ENCODE peak calls at places on chromosomes 16 and 17, in seven cellular contexts. One of them, this sample, is unnamed.

GRCh38 chr17:44363613-44364159 is at the start of gene FAM171A2:
- DNase-seq in A549: peak
- DNase-seq in neural progenitor cell: peak
- DNase-seq in A673: peak
- DNase-seq in lower leg skin: no peak
- DNase-seq in AG09309: no peak
- DNase-seq in cardiac fibroblast: peak
- DNase-seq in this sample: no peak

GRCh38 chr16:84303023-84303422 is 8.3 kb downstream of the WFDC1 start:
- DNase-seq in A549: no peak
- DNase-seq in neural progenitor cell: no peak
- DNase-seq in A673: no peak
- DNase-seq in lower leg skin: no peak
- DNase-seq in AG09309: peak
- DNase-seq in cardiac fibroblast: peak
- DNase-seq in this sample: no peak

GRCh38 chr16:27237229-27238015 is 31.1 kb downstream of the NSMCE1 start:
- DNase-seq in A549: no peak
- DNase-seq in neural progenitor cell: peak
- DNase-seq in A673: peak
- DNase-seq in lower leg skin: peak
- DNase-seq in AG09309: no peak
- DNase-seq in cardiac fibroblast: no peak
- DNase-seq in this sample: no peak

GRCh38 chr16:685967-686366 is 1.8 kb upstream of the JMJD8 start:
- DNase-seq in A549: no peak
- DNase-seq in neural progenitor cell: peak
- DNase-seq in A673: no peak
- DNase-seq in lower leg skin: no peak
- DNase-seq in AG09309: no peak
- DNase-seq in cardiac fibroblast: peak
- DNase-seq in this sample: peak

GRCh38 chr17:41785876-41786226 is 660 bp downstream of the JUP start:
- DNase-seq in A549: no peak
- DNase-seq in neural progenitor cell: peak
- DNase-seq in A673: peak
- DNase-seq in lower leg skin: peak
- DNase-seq in AG09309: no peak
- DNase-seq in cardiac fibroblast: peak
- DNase-seq in this sample: peak

GRCh38 chr17:48733632-48734327 is 5.2 kb upstream of the HOXB13 start:
- DNase-seq in A549: no peak
- DNase-seq in neural progenitor cell: peak
- DNase-seq in A673: no peak
- DNase-seq in lower leg skin: no peak
- DNase-seq in AG09309: no peak
- DNase-seq in cardiac fibroblast: no peak
- DNase-seq in this sample: no peak

GRCh38 chr17:40486513-40487370 is 14.7 kb downstream of the TNS4 start:
- DNase-seq in A549: no peak
- DNase-seq in neural progenitor cell: no peak
- DNase-seq in A673: no peak
- DNase-seq in lower leg skin: no peak
- DNase-seq in AG09309: peak
- DNase-seq in cardiac fibroblast: peak
- DNase-seq in this sample: peak

GRCh38 chr17:82702161-82702932 is 3.8 kb upstream of the RAB40B start:
- DNase-seq in A549: no peak
- DNase-seq in neural progenitor cell: no peak
- DNase-seq in A673: no peak
- DNase-seq in lower leg skin: no peak
- DNase-seq in AG09309: no peak
- DNase-seq in cardiac fibroblast: no peak
- DNase-seq in this sample: no peak

GRCh38 chr16:59192551-59193199 is 458.6 kb upstream of the GOT2 start:
- DNase-seq in A549: no peak
- DNase-seq in neural progenitor cell: peak
- DNase-seq in A673: peak
- DNase-seq in lower leg skin: no peak
- DNase-seq in AG09309: no peak
- DNase-seq in cardiac fibroblast: no peak
- DNase-seq in this sample: no peak

GRCh38 chr16:74601131-74601871 is 5.6 kb downstream of the GLG1 start:
- DNase-seq in A549: no peak
- DNase-seq in neural progenitor cell: no peak
- DNase-seq in A673: no peak
- DNase-seq in lower leg skin: no peak
- DNase-seq in AG09309: no peak
- DNase-seq in cardiac fibroblast: no peak
- DNase-seq in this sample: peak

GRCh38 chr17:77419547-77420475 is 279.0 kb downstream of the SEC14L1 start:
- DNase-seq in A549: no peak
- DNase-seq in neural progenitor cell: peak
- DNase-seq in A673: no peak
- DNase-seq in lower leg skin: no peak
- DNase-seq in AG09309: no peak
- DNase-seq in cardiac fibroblast: peak
- DNase-seq in this sample: no peak

GRCh38 chr16:66986559-66986958 is 1.8 kb upstream of the CES4A start:
- DNase-seq in A549: no peak
- DNase-seq in neural progenitor cell: no peak
- DNase-seq in A673: no peak
- DNase-seq in lower leg skin: no peak
- DNase-seq in AG09309: no peak
- DNase-seq in cardiac fibroblast: no peak
- DNase-seq in this sample: no peak

GRCh38 chr16:72924918-72925630 is 122.9 kb downstream of the ZFHX3 start:
- DNase-seq in A549: no peak
- DNase-seq in neural progenitor cell: no peak
- DNase-seq in A673: no peak
- DNase-seq in lower leg skin: no peak
- DNase-seq in AG09309: no peak
- DNase-seq in cardiac fibroblast: no peak
- DNase-seq in this sample: no peak

GRCh38 chr16:69201291-69201690 is 14.3 kb downstream of the SNTB2 start:
- DNase-seq in A549: no peak
- DNase-seq in neural progenitor cell: no peak
- DNase-seq in A673: no peak
- DNase-seq in lower leg skin: no peak
- DNase-seq in AG09309: no peak
- DNase-seq in cardiac fibroblast: no peak
- DNase-seq in this sample: no peak

GRCh38 chr16:51062039-51062438 is 89.0 kb downstream of the SALL1 start:
- DNase-seq in A549: peak
- DNase-seq in neural progenitor cell: no peak
- DNase-seq in A673: no peak
- DNase-seq in lower leg skin: peak
- DNase-seq in AG09309: no peak
- DNase-seq in cardiac fibroblast: no peak
- DNase-seq in this sample: no peak

GRCh38 chr16:82761236-82761635 is 134.5 kb downstream of the CDH13 start:
- DNase-seq in A549: no peak
- DNase-seq in neural progenitor cell: no peak
- DNase-seq in A673: no peak
- DNase-seq in lower leg skin: peak
- DNase-seq in AG09309: peak
- DNase-seq in cardiac fibroblast: peak
- DNase-seq in this sample: peak

GRCh38 chr17:74151551-74152315 is 51.7 kb upstream of the RPL38 start:
- DNase-seq in A549: no peak
- DNase-seq in neural progenitor cell: no peak
- DNase-seq in A673: no peak
- DNase-seq in lower leg skin: peak
- DNase-seq in AG09309: no peak
- DNase-seq in cardiac fibroblast: no peak
- DNase-seq in this sample: no peak

GRCh38 chr16:71853413-71853812 is 7.6 kb downstream of the ATXN1L start:
- DNase-seq in A549: no peak
- DNase-seq in neural progenitor cell: no peak
- DNase-seq in A673: no peak
- DNase-seq in lower leg skin: no peak
- DNase-seq in AG09309: no peak
- DNase-seq in cardiac fibroblast: no peak
- DNase-seq in this sample: no peak

GRCh38 chr17:67227488-67227887 is 17.5 kb downstream of the HELZ start:
- DNase-seq in A549: no peak
- DNase-seq in neural progenitor cell: no peak
- DNase-seq in A673: no peak
- DNase-seq in lower leg skin: no peak
- DNase-seq in AG09309: no peak
- DNase-seq in cardiac fibroblast: peak
- DNase-seq in this sample: no peak

GRCh38 chr16:90023078-90023447 is 3.8 kb upstream of the DBNDD1 start:
- DNase-seq in A549: no peak
- DNase-seq in neural progenitor cell: no peak
- DNase-seq in A673: no peak
- DNase-seq in lower leg skin: no peak
- DNase-seq in AG09309: no peak
- DNase-seq in cardiac fibroblast: no peak
- DNase-seq in this sample: no peak

GRCh38 chr16:14284930-14285541 is 213.9 kb downstream of the MRTFB start:
- DNase-seq in A549: peak
- DNase-seq in neural progenitor cell: peak
- DNase-seq in A673: peak
- DNase-seq in lower leg skin: no peak
- DNase-seq in AG09309: peak
- DNase-seq in cardiac fibroblast: peak
- DNase-seq in this sample: peak

GRCh38 chr17:43021739-43022512 is at the start of gene VAT1:
- DNase-seq in A549: peak
- DNase-seq in neural progenitor cell: peak
- DNase-seq in A673: peak
- DNase-seq in lower leg skin: peak
- DNase-seq in AG09309: no peak
- DNase-seq in cardiac fibroblast: peak
- DNase-seq in this sample: peak

GRCh38 chr16:17396762-17397498 is 73.8 kb downstream of the XYLT1 start:
- DNase-seq in A549: no peak
- DNase-seq in neural progenitor cell: no peak
- DNase-seq in A673: no peak
- DNase-seq in lower leg skin: peak
- DNase-seq in AG09309: no peak
- DNase-seq in cardiac fibroblast: peak
- DNase-seq in this sample: no peak

GRCh38 chr16:21302898-21303528 is 24.9 kb upstream of the CRYM start:
- DNase-seq in A549: peak
- DNase-seq in neural progenitor cell: no peak
- DNase-seq in A673: no peak
- DNase-seq in lower leg skin: no peak
- DNase-seq in AG09309: peak
- DNase-seq in cardiac fibroblast: peak
- DNase-seq in this sample: peak
- H3K4me3 ChIP-seq in A549: peak
- H3K4me3 ChIP-seq in neural progenitor cell: no peak
- H3K4me3 ChIP-seq in A673: no peak
- H3K4me3 ChIP-seq in lower leg skin: no peak
- H3K4me3 ChIP-seq in AG09309: no peak
- H3K4me3 ChIP-seq in cardiac fibroblast: no peak
- H3K4me3 ChIP-seq in this sample: peak

DNA sequence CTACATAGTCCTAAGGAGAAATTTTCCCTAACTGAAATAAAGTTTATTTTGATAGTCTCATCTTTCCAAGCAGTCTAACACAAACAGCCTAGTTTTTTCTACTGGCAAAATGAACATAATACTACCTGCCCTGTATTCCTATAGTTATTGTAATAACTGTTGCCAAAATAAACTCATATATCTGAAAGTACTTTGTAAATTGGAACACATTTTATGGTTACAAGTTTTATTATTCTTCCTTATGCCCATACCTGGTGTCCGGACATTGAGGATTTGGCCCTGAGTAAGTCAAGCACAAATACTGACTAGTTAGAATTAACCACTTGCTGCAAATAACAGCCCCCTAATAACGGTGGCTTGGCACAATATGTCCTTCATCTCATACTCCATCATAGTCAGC is 120.4 kb upstream of the TOM1L1 start:
- DNase-seq in A549: no peak
- DNase-seq in neural progenitor cell: no peak
- DNase-seq in A673: no peak
- DNase-seq in lower leg skin: no peak
- DNase-seq in AG09309: no peak
- DNase-seq in cardiac fibroblast: no peak
- DNase-seq in this sample: no peak
- TF ChIP-seq CTCF in A549: no peak
- TF ChIP-seq CTCF in neural progenitor cell: no peak
- TF ChIP-seq CTCF in A673: no peak
- TF ChIP-seq CTCF in lower leg skin: no peak
- TF ChIP-seq CTCF in AG09309: no peak
- TF ChIP-seq CTCF in cardiac fibroblast: no peak
- TF ChIP-seq CTCF in this sample: no peak

GRCh38 chr17:81191646-81192045 is 25.6 kb upstream of the AATK start:
- DNase-seq in A549: no peak
- DNase-seq in neural progenitor cell: no peak
- DNase-seq in A673: no peak
- DNase-seq in lower leg skin: no peak
- DNase-seq in AG09309: no peak
- DNase-seq in cardiac fibroblast: no peak
- DNase-seq in this sample: no peak

GRCh38 chr17:81193470-81194224 is 27.6 kb upstream of the AATK start:
- DNase-seq in A549: no peak
- DNase-seq in neural progenitor cell: no peak
- DNase-seq in A673: no peak
- DNase-seq in lower leg skin: no peak
- DNase-seq in AG09309: no peak
- DNase-seq in cardiac fibroblast: no peak
- DNase-seq in this sample: no peak

GRCh38 chr17:81192386-81193050 is 26.5 kb upstream of the AATK start:
- DNase-seq in A549: no peak
- DNase-seq in neural progenitor cell: peak
- DNase-seq in A673: no peak
- DNase-seq in lower leg skin: no peak
- DNase-seq in AG09309: no peak
- DNase-seq in cardiac fibroblast: no peak
- DNase-seq in this sample: no peak

GRCh38 chr17:81194225-81194760 is 28.3 kb upstream of the AATK start:
- DNase-seq in A549: no peak
- DNase-seq in neural progenitor cell: no peak
- DNase-seq in A673: no peak
- DNase-seq in lower leg skin: no peak
- DNase-seq in AG09309: no peak
- DNase-seq in cardiac fibroblast: no peak
- DNase-seq in this sample: no peak

DNA sequence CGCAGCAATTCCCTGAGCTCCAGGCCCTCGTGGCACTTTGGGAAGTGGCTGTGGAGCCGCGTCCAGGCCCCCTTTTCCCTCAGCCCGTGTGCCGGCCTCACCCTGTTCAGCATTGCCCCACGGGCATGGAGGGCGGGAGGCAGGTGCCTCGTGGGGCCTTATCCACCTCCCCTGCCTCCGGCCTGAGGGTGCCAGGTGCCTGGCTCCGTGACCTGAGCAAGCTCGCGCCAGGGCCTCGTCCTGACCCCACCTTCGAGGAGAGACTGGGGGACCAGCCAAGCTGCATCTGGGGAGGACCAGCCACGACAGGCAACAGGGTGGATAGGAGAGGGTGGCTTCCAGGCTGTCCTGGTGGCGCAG is 27.0 kb upstream of the AATK start:
- DNase-seq in A549: no peak
- DNase-seq in neural progenitor cell: no peak
- DNase-seq in A673: no peak
- DNase-seq in lower leg skin: no peak
- DNase-seq in AG09309: no peak
- DNase-seq in cardiac fibroblast: no peak
- DNase-seq in this sample: no peak
- H3K4me3 ChIP-seq in A549: no peak
- H3K4me3 ChIP-seq in neural progenitor cell: no peak
- H3K4me3 ChIP-seq in A673: no peak
- H3K4me3 ChIP-seq in lower leg skin: no peak
- H3K4me3 ChIP-seq in AG09309: no peak
- H3K4me3 ChIP-seq in cardiac fibroblast: no peak
- H3K4me3 ChIP-seq in this sample: no peak

GRCh38 chr17:60640503-60640902 is 37.1 kb upstream of the BCAS3 start:
- DNase-seq in A549: peak
- DNase-seq in neural progenitor cell: peak
- DNase-seq in A673: peak
- DNase-seq in lower leg skin: no peak
- DNase-seq in AG09309: no peak
- DNase-seq in cardiac fibroblast: peak
- DNase-seq in this sample: peak
- TF ChIP-seq CTCF in A549: peak
- TF ChIP-seq CTCF in neural progenitor cell: peak
- TF ChIP-seq CTCF in A673: peak
- TF ChIP-seq CTCF in lower leg skin: no peak
- TF ChIP-seq CTCF in AG09309: peak
- TF ChIP-seq CTCF in cardiac fibroblast: peak
- TF ChIP-seq CTCF in this sample: peak